ENCODE peak calls at places on chromosomes 6 and 20, in seven cellular contexts. R is cardiac muscle cell; L is stimulated activated CD4-positive, alpha-beta T cell treated with anti-CD3 and anti-CD28 coated beads, Interleukin-15, amount 100 ng/mL, for 48 hours; Z is CD8-positive, alpha-beta T cell; M is NCI-H1105; V is GM04504; W is iPS-NIHi11. D is an unnamed sample.

GRCh38 chr6:56541736-56542366 is 100.8 kb downstream of the DST start:
- DNase-seq in V (no peak), W (no peak), R (no peak), M (no peak), Z (no peak), L (no peak), D (no peak)

GRCh38 chr6:154341876-154342275 is 14.7 kb downstream of the IPCEF1 start:
- DNase-seq in M (no peak), V (no peak), L (no peak), Z (no peak), W (no peak), R (no peak), D (no peak)

GRCh38 chr20:15297059-15297875 is 959.9 kb upstream of the FLRT3 start:
- DNase-seq in L (no peak), V (no peak), R (no peak), M (peak), Z (no peak), W (no peak), D (peak)

GRCh38 chr20:25320035-25320800 is 70.4 kb downstream of the ABHD12 start:
- DNase-seq in R (no peak), L (no peak), V (no peak), Z (no peak), W (no peak), M (peak), D (no peak)

GRCh38 chr6:155274533-155274932 is 10.7 kb downstream of the CLDN20 start:
- DNase-seq in L (no peak), W (no peak), M (no peak), V (no peak), Z (no peak), R (peak), D (no peak)

GRCh38 chr6:75204222-75204958 is 1.5 kb downstream of the COL12A1 start:
- DNase-seq in Z (no peak), V (peak), L (no peak), R (peak), W (peak), M (peak), D (peak)

GRCh38 chr20:3583765-3584164 is 79.4 kb downstream of the GFRA4 start:
- DNase-seq in Z (no peak), R (no peak), W (no peak), L (no peak), M (no peak), V (no peak), D (no peak)

GRCh38 chr20:168876-169275 is 11.6 kb downstream of the DEFB127 start:
- DNase-seq in W (no peak), M (no peak), Z (no peak), R (no peak), V (no peak), L (no peak), D (no peak)

GRCh38 chr6:20692023-20692422 is 157.8 kb downstream of the CDKAL1 start:
- DNase-seq in Z (no peak), L (no peak), R (no peak), V (peak), M (no peak), W (no peak), D (no peak)

GRCh38 chr6:160992323-160993314 is 1.1 kb downstream of the MAP3K4 start:
- DNase-seq in V (peak), Z (no peak), M (peak), R (peak), W (peak), L (peak), D (peak)

GRCh38 chr20:57712851-57713504 is 3.2 kb upstream of the PMEPA1 start:
- DNase-seq in W (no peak), M (no peak), Z (no peak), L (no peak), R (no peak), V (no peak), D (no peak)

GRCh38 chr20:3847419-3847940 is 846 bp downstream of the MAVS start:
- DNase-seq in M (no peak), V (no peak), R (no peak), Z (no peak), L (no peak), W (no peak), D (peak)

GRCh38 chr20:43590036-43590391 is 723 bp upstream of the IFT52 start:
- DNase-seq in L (peak), W (peak), V (no peak), M (peak), R (no peak), Z (no peak), D (peak)

GRCh38 chr6:1580585-1580984 is 29.1 kb upstream of the FOXC1 start:
- DNase-seq in R (no peak), Z (no peak), W (no peak), V (no peak), L (no peak), M (no peak), D (no peak)

GRCh38 chr6:167279766-167280440 is 11.2 kb upstream of the UNC93A start:
- DNase-seq in R (no peak), L (no peak), V (no peak), W (no peak), Z (no peak), M (no peak), D (no peak)

GRCh38 chr20:14717124-14718004 is 380.0 kb upstream of the FLRT3 start:
- DNase-seq in M (no peak), L (no peak), R (no peak), W (no peak), Z (no peak), V (no peak), D (no peak)

GRCh38 chr20:38181207-38181693 is 16.2 kb upstream of the TGM2 start:
- DNase-seq in Z (no peak), W (no peak), M (no peak), L (no peak), V (no peak), R (no peak), D (no peak)

GRCh38 chr6:136103763-136104311 is 146.3 kb downstream of the MTFR2 start:
- DNase-seq in M (no peak), R (peak), L (no peak), V (no peak), W (peak), Z (no peak), D (no peak)

GRCh38 chr20:63011798-63012197 is 5.0 kb upstream of the BHLHE23 start:
- DNase-seq in W (no peak), L (no peak), R (no peak), M (peak), V (no peak), Z (no peak), D (no peak)

GRCh38 chr6:7975764-7976146 is 65.2 kb upstream of the TXNDC5 start:
- DNase-seq in Z (no peak), M (no peak), L (no peak), R (peak), V (no peak), W (no peak), D (no peak)

GRCh38 chr20:3751664-3752385 is 15.7 kb downstream of the ADISSP start:
- DNase-seq in Z (no peak), W (peak), L (peak), V (no peak), R (no peak), M (peak), D (peak)

GRCh38 chr6:16799279-16800193 is 38.3 kb upstream of the ATXN1 start:
- DNase-seq in W (no peak), Z (no peak), V (peak), R (peak), L (no peak), M (no peak), D (no peak)

GRCh38 chr20:17806739-17807441 is 107.1 kb downstream of the BANF2 start:
- DNase-seq in M (no peak), W (peak), V (peak), Z (no peak), R (peak), L (no peak), D (no peak)

GRCh38 chr20:48153523-48153922 is 368.2 kb upstream of the SULF2 start:
- DNase-seq in Z (no peak), M (peak), L (no peak), W (peak), R (peak), V (no peak), D (peak)

GRCh38 chr6:143049611-143050010 is 11.1 kb upstream of the AIG1 start:
- DNase-seq in R (no peak), V (no peak), M (no peak), Z (no peak), W (no peak), L (no peak), D (no peak)

GRCh38 chr6:3517350-3517749 is 60.5 kb upstream of the SLC22A23 start:
- DNase-seq in V (peak), L (no peak), Z (no peak), W (no peak), M (no peak), R (peak), D (no peak)

GRCh38 chr6:161507375-161507774 is 233.5 kb upstream of the AGPAT4 start:
- DNase-seq in L (no peak), W (no peak), Z (no peak), V (no peak), R (no peak), M (no peak), D (no peak)